ENCODE peak calls at places on chromosomes 7 and 10, in four cellular contexts. One of them, this sample, is unnamed.
A peak's percentile ranks its signal among the peaks of the same experiment; 100 is the strongest.

GRCh38 chr10:126749030-126749655 is 78.7 kb upstream of the C10orf90 start:
- DNase-seq in GM10248: peak; percentile 29
- DNase-seq in upper lobe of left lung: peak; percentile 64
- DNase-seq in stomach: peak; percentile 85
- DNase-seq in this sample: peak; percentile 83

GRCh38 chr7:140035400-140036223 is 27.1 kb downstream of the PARP12 start:
- DNase-seq in stomach: no peak
- DNase-seq in GM10248: no peak
- DNase-seq in upper lobe of left lung: no peak
- DNase-seq in this sample: no peak

GRCh38 chr10:97823734-97824133 is 25.9 kb upstream of the GOLGA7B start:
- DNase-seq in stomach: no peak
- DNase-seq in upper lobe of left lung: no peak
- DNase-seq in GM10248: no peak
- DNase-seq in this sample: no peak

GRCh38 chr7:128869138-128869943 is 6.7 kb downstream of the ATP6V1F start:
- DNase-seq in upper lobe of left lung: peak; percentile 38
- DNase-seq in stomach: peak; percentile 69
- DNase-seq in GM10248: peak; percentile 69
- DNase-seq in this sample: no peak

GRCh38 chr10:30459283-30459682 is 25.3 kb downstream of the MAP3K8 start:
- DNase-seq in GM10248: no peak
- DNase-seq in stomach: no peak
- DNase-seq in upper lobe of left lung: peak; percentile 66
- DNase-seq in this sample: no peak

GRCh38 chr10:14478639-14479038 is 147.9 kb upstream of the FRMD4A start:
- DNase-seq in upper lobe of left lung: no peak
- DNase-seq in GM10248: peak; percentile 37
- DNase-seq in stomach: peak; percentile 49
- DNase-seq in this sample: no peak

GRCh38 chr7:136009488-136010079 is 32.4 kb upstream of the MTPN start:
- DNase-seq in stomach: no peak
- DNase-seq in upper lobe of left lung: no peak
- DNase-seq in GM10248: peak; percentile 22
- DNase-seq in this sample: no peak

GRCh38 chr10:4061441-4061951 is 276.5 kb upstream of the KLF6 start:
- DNase-seq in GM10248: no peak
- DNase-seq in upper lobe of left lung: peak; percentile 45
- DNase-seq in stomach: no peak
- DNase-seq in this sample: no peak

GRCh38 chr10:99689461-99689860 is 30.2 kb downstream of the ENTPD7 start:
- DNase-seq in GM10248: no peak
- DNase-seq in stomach: no peak
- DNase-seq in upper lobe of left lung: no peak
- DNase-seq in this sample: no peak

GRCh38 chr7:22016547-22016946 is 70.8 kb upstream of the CDCA7L start:
- DNase-seq in stomach: no peak
- DNase-seq in upper lobe of left lung: no peak
- DNase-seq in GM10248: peak; percentile 21
- DNase-seq in this sample: no peak

GRCh38 chr10:112804036-112804435 is 146.0 kb upstream of the TCF7L2 start:
- DNase-seq in stomach: peak; percentile 77
- DNase-seq in upper lobe of left lung: no peak
- DNase-seq in GM10248: no peak
- DNase-seq in this sample: no peak

GRCh38 chr7:155856656-155857055 is 44.4 kb upstream of the SHH start:
- DNase-seq in GM10248: no peak
- DNase-seq in stomach: peak; percentile 17
- DNase-seq in upper lobe of left lung: no peak
- DNase-seq in this sample: peak; percentile 34

GRCh38 chr7:106640368-106641141 is 20.4 kb downstream of the CCDC71L start:
- DNase-seq in stomach: no peak
- DNase-seq in upper lobe of left lung: no peak
- DNase-seq in GM10248: no peak
- DNase-seq in this sample: no peak

GRCh38 chr10:75493464-75493863 is 62.0 kb downstream of the LRMDA start:
- DNase-seq in GM10248: no peak
- DNase-seq in stomach: no peak
- DNase-seq in upper lobe of left lung: no peak
- DNase-seq in this sample: no peak

GRCh38 chr10:92126100-92126650 is 164.7 kb downstream of the CPEB3 start:
- DNase-seq in GM10248: no peak
- DNase-seq in upper lobe of left lung: no peak
- DNase-seq in stomach: no peak
- DNase-seq in this sample: no peak

GRCh38 chr10:80462986-80463741 is 9.1 kb downstream of the TSPAN14 start:
- DNase-seq in upper lobe of left lung: no peak
- DNase-seq in stomach: no peak
- DNase-seq in GM10248: no peak
- DNase-seq in this sample: no peak

GRCh38 chr10:110052911-110053310 is 45.1 kb downstream of the ADD3 start:
- DNase-seq in upper lobe of left lung: no peak
- DNase-seq in stomach: no peak
- DNase-seq in GM10248: no peak
- DNase-seq in this sample: no peak

GRCh38 chr10:101380353-101381017 is 26.5 kb downstream of the BTRC start:
- DNase-seq in upper lobe of left lung: peak; percentile 26
- DNase-seq in stomach: no peak
- DNase-seq in GM10248: no peak
- DNase-seq in this sample: no peak

GRCh38 chr7:4681922-4682620 is at the start of gene FOXK1:
- DNase-seq in GM10248: peak; percentile 91
- DNase-seq in upper lobe of left lung: peak; percentile 72
- DNase-seq in stomach: peak; percentile 78
- DNase-seq in this sample: peak; percentile 87

GRCh38 chr10:61836888-61837747 is 64.4 kb upstream of the ARID5B start:
- DNase-seq in GM10248: no peak
- DNase-seq in stomach: no peak
- DNase-seq in upper lobe of left lung: no peak
- DNase-seq in this sample: no peak

GRCh38 chr10:132526676-132527075 is 10.9 kb upstream of the INPP5A start:
- DNase-seq in GM10248: no peak
- DNase-seq in stomach: no peak
- DNase-seq in upper lobe of left lung: peak; percentile 6
- DNase-seq in this sample: no peak

DNA sequence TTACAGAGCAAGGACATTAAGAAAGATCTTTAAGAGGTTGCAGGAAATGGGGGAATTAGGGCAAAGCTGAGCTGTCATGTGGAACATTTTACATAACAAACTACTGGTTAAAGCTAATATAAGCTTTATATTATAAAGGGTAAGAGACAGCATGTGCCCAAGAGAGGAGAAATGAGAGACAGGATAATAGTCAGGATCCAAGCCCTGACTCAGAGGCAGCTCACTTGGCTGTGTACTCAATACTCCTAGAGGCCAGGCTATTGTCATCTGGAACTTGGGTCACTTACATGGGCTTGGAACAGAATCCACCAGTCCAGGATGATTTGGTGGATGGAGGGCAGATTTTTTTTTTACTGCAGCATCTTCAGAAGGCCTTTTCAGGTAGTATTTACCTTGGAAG is 418.6 kb upstream of the ZMIZ1 start:
- DNase-seq in upper lobe of left lung: no peak
- DNase-seq in GM10248: no peak
- DNase-seq in stomach: no peak
- DNase-seq in this sample: no peak
- TF ChIP-seq CTCF in upper lobe of left lung: no peak
- TF ChIP-seq CTCF in GM10248: no peak
- TF ChIP-seq CTCF in stomach: no peak
- TF ChIP-seq CTCF in this sample: no peak

DNA sequence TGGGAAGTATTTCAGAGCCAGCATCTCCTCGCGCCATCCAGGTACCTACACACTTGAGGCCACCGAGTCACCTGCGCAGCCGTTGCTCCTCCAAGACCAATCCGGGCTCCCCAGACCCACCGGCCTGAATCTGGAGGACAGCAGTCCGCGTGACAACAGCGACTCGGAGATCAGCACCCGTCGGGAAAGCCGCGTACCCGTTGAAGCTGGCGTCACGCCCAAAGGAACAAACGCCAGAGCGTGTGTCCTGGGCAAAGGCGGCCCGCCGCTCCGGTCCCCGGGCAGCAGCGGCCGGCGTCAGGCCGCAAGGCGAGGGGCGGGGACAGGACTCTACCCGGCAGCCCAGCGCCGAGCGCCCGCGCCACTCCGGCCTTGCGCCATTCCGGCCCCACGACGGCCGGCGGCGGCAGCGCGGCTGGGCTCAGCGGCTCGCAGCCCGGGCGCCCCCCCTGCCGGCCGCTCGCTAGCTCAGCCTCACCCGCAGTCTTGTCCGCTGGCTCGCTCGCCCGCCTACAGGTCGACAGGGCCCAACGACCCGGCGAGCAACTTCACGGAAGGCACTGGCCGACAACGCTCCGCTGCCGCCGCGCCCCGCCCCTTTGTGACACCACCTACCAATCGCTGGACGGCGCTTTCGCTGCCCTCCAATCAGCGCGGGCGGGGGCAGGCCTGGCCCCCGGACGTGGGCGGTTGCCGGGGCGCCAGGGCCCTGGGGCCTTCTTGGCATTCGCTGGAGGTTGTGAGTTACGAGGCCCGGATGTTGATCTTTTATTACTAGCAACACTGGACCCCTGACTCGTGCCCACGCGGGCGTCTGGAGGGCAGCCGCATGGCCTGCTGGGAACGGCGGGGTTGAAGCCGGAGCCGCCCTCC is at the start of gene ZFAND4:
- DNase-seq in upper lobe of left lung: peak; percentile 99
- DNase-seq in stomach: peak; percentile 98
- DNase-seq in GM10248: peak; percentile 99
- DNase-seq in this sample: peak; percentile 97
- TF ChIP-seq CTCF in upper lobe of left lung: peak; percentile 96
- TF ChIP-seq CTCF in stomach: no peak
- TF ChIP-seq CTCF in GM10248: peak; percentile 83
- TF ChIP-seq CTCF in this sample: peak; percentile 79

GRCh38 chr7:158706710-158707590 is 2.3 kb upstream of the NCAPG2 start:
- DNase-seq in stomach: no peak
- DNase-seq in upper lobe of left lung: no peak
- DNase-seq in GM10248: no peak
- DNase-seq in this sample: no peak

GRCh38 chr7:158702944-158703343 is 1.7 kb downstream of the NCAPG2 start:
- DNase-seq in upper lobe of left lung: no peak
- DNase-seq in GM10248: no peak
- DNase-seq in stomach: no peak
- DNase-seq in this sample: no peak

GRCh38 chr7:158706273-158706704 is 1.7 kb upstream of the NCAPG2 start:
- DNase-seq in stomach: no peak
- DNase-seq in upper lobe of left lung: no peak
- DNase-seq in GM10248: no peak
- DNase-seq in this sample: no peak

GRCh38 chr7:158705234-158705890 is 758 bp upstream of the NCAPG2 start:
- DNase-seq in upper lobe of left lung: no peak
- DNase-seq in stomach: no peak
- DNase-seq in GM10248: no peak
- DNase-seq in this sample: no peak

DNA sequence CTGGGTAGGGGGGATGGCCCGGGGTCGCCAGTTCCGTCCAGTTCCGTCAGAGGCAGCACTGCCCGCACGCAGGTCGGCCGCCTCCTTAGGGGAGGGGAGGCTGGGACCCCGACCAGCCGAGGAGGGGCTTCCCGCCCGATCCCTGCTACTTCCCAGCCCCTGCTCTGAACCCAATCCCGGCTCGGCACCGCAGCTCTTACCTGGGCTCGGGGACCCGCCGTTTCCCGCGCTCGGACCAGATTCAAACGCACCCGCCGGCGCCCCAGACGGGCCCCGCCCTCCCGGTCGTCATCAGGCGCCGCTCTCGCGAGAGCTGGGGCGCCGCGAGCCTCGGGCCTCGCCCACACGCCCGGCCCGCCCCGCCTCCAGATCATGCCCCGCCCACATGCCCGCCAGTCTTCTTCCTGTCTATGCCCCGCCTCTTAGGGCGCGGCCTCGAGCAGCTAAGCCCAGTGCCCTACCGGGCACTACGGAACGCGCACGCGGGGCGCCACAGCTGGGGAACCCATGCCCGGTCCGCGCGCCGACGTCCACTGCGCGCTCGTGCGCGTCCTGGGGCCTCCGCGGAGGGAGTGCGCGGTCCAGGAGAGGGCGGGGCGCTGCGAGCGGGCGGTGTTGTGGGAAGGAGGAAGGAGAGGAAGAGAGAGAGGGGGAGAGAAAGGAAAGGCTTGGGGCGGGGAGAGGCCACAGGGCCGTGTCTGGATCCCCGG is at the start of gene NCAPG2:
- DNase-seq in upper lobe of left lung: peak; percentile 99
- DNase-seq in GM10248: peak; percentile 99
- DNase-seq in stomach: peak; percentile 99
- DNase-seq in this sample: peak; percentile 98
- TF ChIP-seq CTCF in upper lobe of left lung: peak; percentile 79
- TF ChIP-seq CTCF in GM10248: peak; percentile 3
- TF ChIP-seq CTCF in stomach: no peak
- TF ChIP-seq CTCF in this sample: peak; percentile 61

GRCh38 chr10:106278385-106278784 is 886.1 kb downstream of the SORCS1 start:
- DNase-seq in stomach: no peak
- DNase-seq in GM10248: no peak
- DNase-seq in upper lobe of left lung: no peak
- DNase-seq in this sample: no peak
- TF ChIP-seq CTCF in stomach: no peak
- TF ChIP-seq CTCF in GM10248: no peak
- TF ChIP-seq CTCF in upper lobe of left lung: no peak
- TF ChIP-seq CTCF in this sample: peak; percentile 27